ENCODE peak calls at places on chromosome 17, in five cellular contexts. Q is cardiac muscle cell, A is transverse colon, V is mesendoderm, U is body of pancreas. S is an unnamed sample.
A peak's percentile ranks its signal among the peaks of the same experiment; 100 is the strongest.

GRCh38 chr17:44091200-44091997 is 20.9 kb downstream of the G6PC3 start:
- DNase-seq in Q (no peak), A (no peak), V (no peak), U (no peak), S (no peak)

GRCh38 chr17:7393613-7394451 is 493 bp downstream of the PLSCR3 start:
- DNase-seq in Q (peak; percentile 16), A (peak; percentile 51), V (peak; percentile 66), U (no peak), S (no peak)

GRCh38 chr17:71118039-71118438 is 948.7 kb downstream of the KCNJ2 start:
- DNase-seq in Q (no peak), A (no peak), V (peak; percentile 49), U (peak; percentile 24), S (no peak)

GRCh38 chr17:73592531-73592961 is 51.7 kb downstream of the SDK2 start:
- DNase-seq in Q (no peak), A (no peak), V (no peak), U (no peak), S (no peak)

GRCh38 chr17:46046957-46047356 is 47.9 kb downstream of the STH start:
- DNase-seq in Q (peak; percentile 81), A (no peak), V (no peak), U (no peak), S (no peak)

GRCh38 chr17:19237389-19238166 is 412 bp downstream of the EPN2 start:
- DNase-seq in Q (no peak), A (peak; percentile 50), V (peak; percentile 39), U (peak; percentile 38), S (no peak)

GRCh38 chr17:19702231-19702641 is 14.1 kb downstream of the SLC47A2 start:
- DNase-seq in Q (no peak), A (no peak), V (no peak), U (no peak), S (no peak)

GRCh38 chr17:56699186-56699895 is 105.8 kb downstream of the NOG start:
- DNase-seq in Q (peak; percentile 83), A (peak; percentile 39), V (peak; percentile 100), U (peak; percentile 44), S (no peak)

GRCh38 chr17:38797828-38798227 is 1.5 kb downstream of the PIP4K2B start:
- DNase-seq in Q (no peak), A (no peak), V (no peak), U (no peak), S (no peak)

GRCh38 chr17:77888242-77889134 is 70.0 kb upstream of the TNRC6C start:
- DNase-seq in Q (no peak), A (no peak), V (no peak), U (no peak), S (no peak)

GRCh38 chr17:69188064-69188463 is 40.6 kb downstream of the ABCA10 start:
- DNase-seq in Q (no peak), A (no peak), V (no peak), U (no peak), S (no peak)
- H3K4me3 ChIP-seq in Q (no peak overlapping the region), A (no peak overlapping the region), V (no peak overlapping the region), U (no peak overlapping the region), S (no peak overlapping the region)

GRCh38 chr17:49753959-49754391 is 10.0 kb downstream of the FAM117A start:
- DNase-seq in Q (peak; percentile 92), A (no peak), V (no peak), U (peak; percentile 80), S (no peak)
- H3K4me1 ChIP-seq in Q (peaks cover 14% of the 10 kb centered on the region), A (no peaks in the 10 kb centered on the region), V (no peaks in the 10 kb centered on the region), U (peaks cover 17% of the 10 kb centered on the region), S (no peaks in the 10 kb centered on the region)

DNA sequence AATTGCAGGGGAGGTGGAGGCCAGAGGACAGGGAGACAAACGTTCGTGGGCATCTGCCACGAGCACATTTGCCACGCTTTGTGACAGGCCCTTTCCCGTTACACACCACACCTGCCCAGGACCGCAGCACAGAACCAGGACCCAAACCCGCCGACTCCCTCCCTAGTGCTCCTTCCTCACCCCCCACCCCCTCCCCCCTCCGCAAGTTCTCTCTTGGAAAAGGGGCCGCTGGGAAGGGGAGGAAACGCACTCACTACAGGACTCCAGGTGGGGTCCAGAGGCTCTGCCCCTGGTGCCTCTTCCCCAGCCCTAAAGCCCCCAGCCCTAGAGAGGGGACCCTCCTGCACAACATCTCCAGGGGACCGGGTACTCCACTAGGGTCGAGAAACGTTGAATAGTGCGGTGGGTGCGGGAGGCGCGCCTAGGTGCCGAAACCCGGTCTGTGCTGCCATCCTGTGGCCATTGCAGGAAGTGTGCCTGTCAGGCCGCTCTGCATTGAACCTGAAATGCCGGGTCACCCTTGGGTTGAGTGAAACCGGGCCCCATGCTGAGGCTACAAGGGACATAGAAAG is 21.9 kb upstream of the EIF1 start:
- DNase-seq in Q (peak; percentile 77), A (peak; percentile 91), V (peak; percentile 78), U (peak; percentile 88), S (no peak)
- H3K4me3 ChIP-seq in Q (peak overlapping the region; percentile 14), A (peak overlapping the region; percentile 50), V (peak overlapping the region; percentile 43), U (no peak overlapping the region), S (peak overlapping the region; percentile 72)

DNA sequence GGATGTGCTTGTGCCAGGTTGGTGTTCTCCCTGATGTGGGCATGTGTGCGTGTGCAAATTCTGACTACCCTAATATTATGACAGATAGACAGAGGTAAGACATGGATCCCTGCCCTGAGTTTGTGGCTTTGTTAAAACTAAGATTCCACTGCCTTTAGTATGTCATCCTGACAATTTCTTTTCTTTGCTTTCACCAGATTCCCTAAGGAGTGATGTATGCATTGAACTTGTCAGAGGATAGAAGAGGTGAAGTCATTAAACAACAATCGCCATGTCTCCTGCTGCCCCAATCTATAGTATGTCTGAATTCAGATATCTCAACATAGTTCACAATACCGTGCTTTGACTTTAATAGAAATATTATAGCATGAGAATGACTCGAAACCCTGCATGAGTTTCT is 137.1 kb upstream of the ELAC2 start:
- DNase-seq in Q (no peak), A (no peak), V (no peak), U (no peak), S (no peak)
- H3K4me1 ChIP-seq in Q (no peaks in the 10 kb centered on the region), A (no peaks in the 10 kb centered on the region), V (no peaks in the 10 kb centered on the region), U (no peaks in the 10 kb centered on the region), S (no peaks in the 10 kb centered on the region)

GRCh38 chr17:76134911-76135809 is 5.9 kb downstream of the FOXJ1 start:
- DNase-seq in Q (no peak), A (no peak), V (no peak), U (no peak), S (no peak)
- H3K4me3 ChIP-seq in Q (no peak overlapping the region), A (no peak overlapping the region), V (no peak overlapping the region), U (no peak overlapping the region), S (no peak overlapping the region)